ENCODE peak calls at places on chromosomes 13 and 19, in seven cellular contexts. Y is ELR; V is iris pigment epithelial cell; T is left lung; H is CD4-positive, alpha-beta T cell; X is RWPE1; R is NCI-H1092 treated with DMSO at 0.1 percent for 48 hours. M is an unnamed sample.
A peak's percentile ranks its signal among the peaks of the same experiment; 100 is the strongest.

GRCh38 chr19:18778826-18779354 is 12.2 kb downstream of the COMP start:
- DNase-seq in Y (no peak), V (no peak), T (peak; percentile 54), H (no peak), X (no peak), R (no peak), M (no peak)

GRCh38 chr19:45439569-45440258 is 16.0 kb upstream of the ERCC1 start:
- DNase-seq in Y (peak; percentile 88), V (peak; percentile 78), T (peak; percentile 95), H (peak; percentile 84), X (peak; percentile 64), R (peak; percentile 32), M (peak; percentile 89)

GRCh38 chr19:16541526-16542044 is 652 bp downstream of the CHERP start:
- DNase-seq in Y (peak; percentile 42), V (peak; percentile 42), T (no peak), H (peak; percentile 5), X (no peak), R (no peak), M (no peak)

GRCh38 chr19:4539697-4540581 is at the start of gene LRG1:
- DNase-seq in Y (no peak), V (peak; percentile 28), T (peak; percentile 90), H (no peak), X (no peak), R (no peak), M (peak; percentile 63)

GRCh38 chr13:99150575-99151370 is 49.9 kb upstream of the UBAC2 start:
- DNase-seq in Y (peak; percentile 83), V (peak; percentile 80), T (no peak), H (no peak), X (peak; percentile 96), R (no peak), M (no peak)

GRCh38 chr19:41373993-41374392 is 2.3 kb upstream of the TMEM91 start:
- DNase-seq in Y (peak; percentile 80), V (peak; percentile 87), T (peak; percentile 82), H (no peak), X (peak; percentile 57), R (peak; percentile 89), M (no peak)

GRCh38 chr13:88154001-88154400 is 482.8 kb downstream of the SLITRK5 start:
- DNase-seq in Y (no peak), V (no peak), T (no peak), H (no peak), X (no peak), R (no peak), M (no peak)

GRCh38 chr13:78816154-78816553 is 157.2 kb upstream of the OBI1 start:
- DNase-seq in Y (no peak), V (no peak), T (no peak), H (no peak), X (no peak), R (no peak), M (no peak)

GRCh38 chr13:61148691-61149332 is 266.8 kb downstream of the PCDH20 start:
- DNase-seq in Y (no peak), V (no peak), T (no peak), H (no peak), X (no peak), R (no peak), M (no peak)

GRCh38 chr13:37029617-37030016 is 29.0 kb downstream of the EXOSC8 start:
- DNase-seq in Y (no peak), V (peak; percentile 65), T (no peak), H (no peak), X (no peak), R (no peak), M (no peak)

GRCh38 chr13:75541287-75541686 is 3.6 kb upstream of the COMMD6 start:
- DNase-seq in Y (peak; percentile 43), V (peak; percentile 41), T (no peak), H (no peak), X (no peak), R (no peak), M (no peak)

GRCh38 chr13:103625194-103625593 is 559.0 kb upstream of the SLC10A2 start:
- DNase-seq in Y (no peak), V (no peak), T (no peak), H (no peak), X (no peak), R (peak; percentile 66), M (no peak)

GRCh38 chr19:20028611-20029010 is 10.7 kb downstream of the ZNF682 start:
- DNase-seq in Y (no peak), V (no peak), T (no peak), H (no peak), X (no peak), R (no peak), M (no peak)

GRCh38 chr19:28292822-28293500 is 920.0 kb downstream of the UQCRFS1 start:
- DNase-seq in Y (no peak), V (no peak), T (no peak), H (no peak), X (no peak), R (peak; percentile 84), M (no peak)

GRCh38 chr13:113291997-113292862 is 4.8 kb upstream of the LAMP1 start:
- DNase-seq in Y (peak; percentile 47), V (peak; percentile 32), T (peak; percentile 86), H (no peak), X (no peak), R (peak; percentile 7), M (no peak)

GRCh38 chr19:16369664-16370576 is 45.3 kb downstream of the KLF2 start:
- DNase-seq in Y (no peak), V (no peak), T (peak; percentile 70), H (peak; percentile 85), X (no peak), R (no peak), M (no peak)

GRCh38 chr13:72194531-72194930 is 327.5 kb upstream of the DACH1 start:
- DNase-seq in Y (no peak), V (peak; percentile 18), T (peak; percentile 21), H (no peak), X (no peak), R (no peak), M (no peak)